ENCODE peak calls at places on chromosomes 7 and 10, in five cellular contexts. K, G, C, N and U are unnamed samples.

GRCh38 chr7:81926154-81926553 is 156.3 kb upstream of the HGF start:
- DNase-seq in K (no peak), G (no peak), C (no peak), N (no peak), U (no peak)

GRCh38 chr10:127458171-127458810 is 90.8 kb upstream of the NPS start:
- DNase-seq in K (no peak), G (no peak), C (no peak), N (no peak), U (no peak)

GRCh38 chr7:90988523-90988922 is 275.7 kb upstream of the FZD1 start:
- DNase-seq in K (no peak), G (no peak), C (no peak), N (no peak), U (no peak)

GRCh38 chr7:128963327-128963757 is 25.6 kb downstream of the IRF5 start:
- DNase-seq in K (no peak), G (no peak), C (peak; percentile 46), N (no peak), U (no peak)

GRCh38 chr7:156932006-156932405 is 17.5 kb upstream of the NOM1 start:
- DNase-seq in K (no peak), G (no peak), C (no peak), N (no peak), U (no peak)

GRCh38 chr7:12493407-12493806 is 77.1 kb upstream of the SCIN start:
- DNase-seq in K (no peak), G (no peak), C (no peak), N (no peak), U (no peak)

GRCh38 chr10:6416892-6417512 is 163.1 kb downstream of the PRKCQ start:
- DNase-seq in K (no peak), G (no peak), C (no peak), N (no peak), U (no peak)

GRCh38 chr7:94368371-94368791 is 26.3 kb upstream of the COL1A2 start:
- DNase-seq in K (no peak), G (no peak), C (no peak), N (no peak), U (no peak)

GRCh38 chr10:13706604-13707003 is 119.8 kb downstream of the PRPF18 start:
- DNase-seq in K (no peak), G (peak; percentile 30), C (no peak), N (no peak), U (no peak)

GRCh38 chr10:133481086-133481643 is 27.4 kb downstream of the SCART1 start:
- DNase-seq in K (no peak), G (no peak), C (no peak), N (no peak), U (no peak)

GRCh38 chr7:43647772-43648643 is 65.1 kb downstream of the STK17A start:
- DNase-seq in K (peak; percentile 78), G (no peak), C (peak; percentile 58), N (no peak), U (no peak)

GRCh38 chr10:52308251-52309031 is 5.6 kb upstream of the DKK1 start:
- DNase-seq in K (no peak), G (peak; percentile 44), C (no peak), N (peak; percentile 69), U (no peak)

GRCh38 chr7:24836084-24836483 is 78.8 kb upstream of the GSDME start:
- DNase-seq in K (no peak), G (no peak), C (no peak), N (no peak), U (no peak)

GRCh38 chr10:127757033-127757432 is 20.0 kb downstream of the FOXI2 start:
- DNase-seq in K (no peak), G (no peak), C (no peak), N (peak; percentile 22), U (no peak)

GRCh38 chr7:116197355-116197754 is 13.0 kb upstream of the TES start:
- DNase-seq in K (no peak), G (no peak), C (no peak), N (no peak), U (no peak)

GRCh38 chr7:151864561-151864960 is 12.4 kb downstream of the PRKAG2 start:
- DNase-seq in K (no peak), G (no peak), C (no peak), N (no peak), U (no peak)

GRCh38 chr10:127405221-127405620 is 143.9 kb upstream of the NPS start:
- DNase-seq in K (no peak), G (no peak), C (no peak), N (no peak), U (no peak)

GRCh38 chr10:115321360-115321759 is 228.2 kb downstream of the ATRNL1 start:
- DNase-seq in K (no peak), G (no peak), C (no peak), N (no peak), U (no peak)

GRCh38 chr7:101767544-101767943 is 49.9 kb upstream of the CUX1 start:
- DNase-seq in K (no peak), G (no peak), C (no peak), N (no peak), U (no peak)

GRCh38 chr7:1101580-1102431 is 13.9 kb downstream of the GPER1 start:
- DNase-seq in K (no peak), G (no peak), C (no peak), N (no peak), U (peak; percentile 41)

GRCh38 chr10:49115015-49115795 is at the start of gene VSTM4:
- DNase-seq in K (no peak), G (no peak), C (no peak), N (peak; percentile 50), U (no peak)

GRCh38 chr10:86305521-86305920 is 61.1 kb downstream of the GRID1 start:
- DNase-seq in K (no peak), G (no peak), C (no peak), N (no peak), U (peak; percentile 3)

GRCh38 chr10:359762-360161 is 224.5 kb downstream of the ZMYND11 start:
- DNase-seq in K (no peak), G (no peak), C (no peak), N (no peak), U (no peak)

GRCh38 chr7:87316846-87317545 is 28.5 kb upstream of the CROT start:
- DNase-seq in K (peak; percentile 58), G (no peak), C (no peak), N (no peak), U (no peak)

GRCh38 chr10:74542077-74542476 is 284.3 kb upstream of the KAT6B start:
- DNase-seq in K (no peak), G (no peak), C (no peak), N (no peak), U (no peak)

GRCh38 chr7:97166308-97166707 is 48.8 kb downstream of the SDHAF3 start:
- DNase-seq in K (no peak), G (no peak), C (no peak), N (no peak), U (no peak)

GRCh38 chr10:95241533-95241932 is 47.5 kb downstream of the ACSM6 start:
- DNase-seq in K (no peak), G (no peak), C (no peak), N (no peak), U (peak; percentile 58)

GRCh38 chr10:52098130-52098529 is 216.0 kb upstream of the DKK1 start:
- DNase-seq in K (no peak), G (no peak), C (no peak), N (no peak), U (no peak)

GRCh38 chr7:43196379-43196778 is 83.9 kb downstream of the HECW1 start:
- DNase-seq in K (no peak), G (no peak), C (no peak), N (no peak), U (no peak)